ENCODE peak calls at places on chromosomes 16 and 17, in seven cellular contexts. H is IMR-90, B is A549, G is HepG2, S is prostate gland, M is body of pancreas, J is adrenal gland. Y is an unnamed sample.

GRCh38 chr17:82985973-82986372 is 93.4 kb upstream of the METRNL start:
- DNase-seq in J (peak; percentile 8), M (peak; percentile 55), S (no peak), G (no peak), B (no peak), H (peak; percentile 46), Y (peak; percentile 38)

GRCh38 chr17:17514993-17515920 is 19.1 kb upstream of the RASD1 start:
- DNase-seq in B (no peak), J (no peak), M (no peak), H (peak; percentile 25), S (no peak), G (no peak), Y (no peak)

GRCh38 chr17:6498356-6498755 is 54.1 kb downstream of the PIMREG start:
- DNase-seq in J (no peak), M (no peak), G (no peak), S (no peak), H (no peak), B (no peak), Y (no peak)

GRCh38 chr16:1791256-1791942 is 2.1 kb downstream of the IGFALS start:
- DNase-seq in G (no peak), M (no peak), J (no peak), S (peak; percentile 3), B (no peak), H (no peak), Y (no peak)

GRCh38 chr16:57115504-57116182 is 23.3 kb downstream of the CPNE2 start:
- DNase-seq in J (peak; percentile 71), H (peak; percentile 28), S (peak; percentile 32), M (peak; percentile 23), B (no peak), G (no peak), Y (no peak)

GRCh38 chr16:87052506-87052905 is 264.7 kb downstream of the C16orf95 start:
- DNase-seq in G (no peak), M (no peak), J (no peak), S (no peak), H (no peak), B (no peak), Y (no peak)

GRCh38 chr17:1649116-1649843 is 386 bp downstream of the RILP start:
- DNase-seq in B (peak; percentile 78), G (peak; percentile 64), H (peak; percentile 88), S (peak; percentile 73), M (peak; percentile 85), J (peak; percentile 92), Y (peak; percentile 83)

GRCh38 chr17:17196776-17197175 is 9.4 kb downstream of the PLD6 start:
- DNase-seq in G (no peak), M (no peak), H (no peak), S (no peak), J (no peak), B (no peak), Y (no peak)

GRCh38 chr16:27408012-27408601 is 6.1 kb downstream of the IL21R start:
- DNase-seq in S (no peak), M (no peak), B (no peak), J (no peak), G (peak; percentile 89), H (peak; percentile 65), Y (no peak)

GRCh38 chr17:309361-309888 is 43.2 kb downstream of the RPH3AL start:
- DNase-seq in G (peak; percentile 53), J (peak; percentile 14), M (peak; percentile 5), H (no peak), S (no peak), B (peak; percentile 44), Y (no peak)

GRCh38 chr17:58339775-58340622 is 11.4 kb upstream of the TSPOAP1 start:
- DNase-seq in B (no peak), S (no peak), J (no peak), H (no peak), M (no peak), G (no peak), Y (no peak)

GRCh38 chr17:35709874-35710273 is 21.6 kb upstream of the RASL10B start:
- DNase-seq in M (peak; percentile 15), J (no peak), S (no peak), H (peak; percentile 34), G (no peak), B (no peak), Y (no peak)

GRCh38 chr16:4339909-4340308 is 11.2 kb downstream of the PAM16 start:
- DNase-seq in J (peak; percentile 36), G (no peak), H (peak; percentile 52), M (no peak), S (no peak), B (no peak), Y (peak; percentile 46)

GRCh38 chr16:18809165-18809564 is 7.8 kb upstream of the ARL6IP1 start:
- DNase-seq in B (no peak), H (no peak), G (no peak), S (no peak), J (no peak), M (no peak), Y (no peak)

GRCh38 chr17:78818932-78819331 is 21.7 kb downstream of the USP36 start:
- DNase-seq in H (no peak), J (peak; percentile 27), S (no peak), M (no peak), B (no peak), G (no peak), Y (peak; percentile 33)

GRCh38 chr17:72461757-72462156 is 340.9 kb downstream of the SOX9 start:
- DNase-seq in H (no peak), G (no peak), S (no peak), J (no peak), B (no peak), M (no peak), Y (no peak)

GRCh38 chr17:58318065-58318481 is 10.5 kb downstream of the TSPOAP1 start:
- DNase-seq in M (no peak), B (no peak), H (no peak), S (no peak), J (no peak), G (no peak), Y (no peak)

GRCh38 chr17:6627019-6627418 is 13.5 kb downstream of the KIAA0753 start:
- DNase-seq in H (peak; percentile 53), J (no peak), G (no peak), M (no peak), S (no peak), B (no peak), Y (no peak)

GRCh38 chr17:38601539-38602351 is 4.0 kb downstream of the SRCIN1 start:
- DNase-seq in J (no peak), G (peak; percentile 58), B (peak; percentile 47), M (no peak), H (no peak), S (no peak), Y (no peak)

GRCh38 chr17:61218438-61218837 is 181.2 kb upstream of the TBX2 start:
- DNase-seq in G (no peak), S (no peak), H (peak; percentile 86), B (no peak), J (no peak), M (no peak), Y (no peak)

DNA sequence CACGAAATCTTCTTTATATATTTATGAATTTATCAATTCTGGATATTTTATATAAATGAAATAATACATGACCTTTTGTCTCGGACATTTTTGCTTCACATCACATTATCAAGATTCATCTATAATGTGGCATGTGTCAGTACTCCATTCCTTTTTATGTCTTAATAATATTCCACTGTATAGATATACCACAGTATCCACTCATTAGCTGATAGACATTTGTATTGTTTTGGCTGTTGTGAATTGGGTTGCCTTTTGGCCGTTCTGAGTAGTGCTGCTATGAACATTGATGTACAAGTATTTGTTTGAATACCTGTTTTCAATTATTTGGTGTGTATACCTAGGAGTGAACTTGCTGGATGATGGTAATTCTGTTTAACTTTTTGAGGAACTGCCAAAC is 323.8 kb upstream of the CA10 start:
- DNase-seq in M (no peak), H (no peak), J (no peak), S (no peak), G (no peak), B (no peak), Y (no peak)
- H3K9me3 ChIP-seq in M (no peaks in the 10 kb centered on the region), H (peaks cover 7% of the 10 kb centered on the region), J (no peaks in the 10 kb centered on the region), S (no peaks in the 10 kb centered on the region), G (peaks cover 59% of the 10 kb centered on the region), B (peaks cover 6% of the 10 kb centered on the region), Y (no peaks in the 10 kb centered on the region)

GRCh38 chr17:49616546-49617205 is 41.0 kb downstream of the NXPH3 start:
- DNase-seq in H (no peak), J (peak; percentile 35), B (no peak), M (peak; percentile 62), S (no peak), G (no peak), Y (peak; percentile 52)

GRCh38 chr17:49616086-49616485 is 40.4 kb downstream of the NXPH3 start:
- DNase-seq in S (no peak), B (peak; percentile 31), M (no peak), H (no peak), G (no peak), J (no peak), Y (no peak)

GRCh38 chr17:49612721-49613120 is 37.0 kb downstream of the NXPH3 start:
- DNase-seq in J (no peak), G (no peak), H (no peak), B (no peak), M (no peak), S (no peak), Y (no peak)

GRCh38 chr17:49610883-49611584 is 35.4 kb downstream of the NXPH3 start:
- DNase-seq in G (peak; percentile 71), S (peak; percentile 41), H (no peak), J (no peak), M (peak; percentile 54), B (no peak), Y (no peak)
- H3K27ac ChIP-seq in G (peak overlapping the region; percentile 5), S (no peak overlapping the region), H (no peak overlapping the region), J (peak overlapping the region; percentile 65), M (peak overlapping the region; percentile 68), B (no peak overlapping the region), Y (peak overlapping the region; percentile 18)

GRCh38 chr16:66520406-66521194 is 29.3 kb downstream of the TK2 start:
- DNase-seq in G (no peak), M (no peak), S (no peak), H (no peak), J (peak; percentile 56), B (no peak), Y (no peak)

GRCh38 chr16:66519974-66520373 is 29.9 kb downstream of the TK2 start:
- DNase-seq in G (no peak), J (no peak), H (no peak), S (no peak), B (no peak), M (no peak), Y (no peak)

GRCh38 chr16:66519482-66519881 is 30.4 kb downstream of the TK2 start:
- DNase-seq in J (no peak), H (no peak), S (no peak), M (no peak), B (no peak), G (no peak), Y (no peak)

GRCh38 chr16:66521951-66522771 is 27.8 kb downstream of the TK2 start:
- DNase-seq in J (peak; percentile 54), G (no peak), B (no peak), S (no peak), H (peak; percentile 76), M (no peak), Y (peak; percentile 79)

DNA sequence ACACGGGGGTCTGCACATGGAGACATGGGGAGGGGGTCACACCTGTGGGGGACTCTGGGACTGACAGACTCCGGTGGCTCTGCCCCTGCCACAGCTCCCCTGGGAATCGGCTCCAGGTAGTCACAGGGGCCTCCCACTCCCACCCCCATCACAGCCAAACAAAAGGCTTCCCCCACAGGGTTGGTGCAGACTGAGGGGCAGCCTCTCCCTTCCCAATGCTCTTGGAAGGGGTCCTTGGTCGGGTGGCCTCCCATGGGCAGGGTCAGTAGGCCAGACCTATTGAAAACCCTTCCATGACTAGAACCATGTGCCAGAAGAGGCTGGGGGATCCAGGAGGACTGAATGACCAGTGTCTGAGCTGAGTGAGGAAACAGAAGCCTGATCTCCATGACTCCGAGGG is 28.7 kb downstream of the TK2 start:
- DNase-seq in M (no peak), G (no peak), H (no peak), B (no peak), S (no peak), J (no peak), Y (no peak)
- TF ChIP-seq POLR2A in M (no peak), G (no peak), H (no peak), B (no peak), S (no peak), J (no peak), Y (no peak)

GRCh38 chr17:22718689-22719088 is 1026.4 kb downstream of the KCNJ18 start:
- DNase-seq in H (no peak), J (no peak), S (no peak), M (no peak), G (no peak), B (no peak), Y (no peak)
- H3K9me3 ChIP-seq in H (peaks cover 24% of the 10 kb centered on the region), J (no peaks in the 10 kb centered on the region), S (no peaks in the 10 kb centered on the region), M (no peaks in the 10 kb centered on the region), G (peaks cover 79% of the 10 kb centered on the region), B (peaks cover 3% of the 10 kb centered on the region), Y (peaks cover 68% of the 10 kb centered on the region)